ENCODE peak calls at places on chromosomes 6 and 20, in seven cellular contexts. T is astrocyte of the hippocampus; V is activated CD4-positive, alpha-beta T cell treated with anti-CD3 and anti-CD28 coated beads, Interleukin-2, amount 10 ng/mL, durations not matched to agents 7 days and 5 days; R is stimulated activated effector memory CD8-positive, alpha-beta T cell treated with anti-CD3 and anti-CD28 coated beads, Interleukin-12 subunit alpha, Interleukin-12 subunit beta, amount 100 ng/mL, for 72 hours; P is Ammon's horn; O is adrenal gland; Y is SJSA1. W is an unnamed sample.

GRCh38 chr20:19048898-19049889 is 163.2 kb upstream of the SLC24A3 start:
- DNase-seq in V (no peak), Y (no peak), O (no peak), R (no peak), P (no peak), T (no peak), W (no peak)

GRCh38 chr6:140773276-140773675 is 1359.4 kb upstream of the GJE1 start:
- DNase-seq in P (no peak), Y (no peak), R (no peak), T (peak; percentile 8), V (no peak), O (no peak), W (peak; percentile 22)

GRCh38 chr20:45545754-45546453 is 1.3 kb downstream of the EPPIN start:
- DNase-seq in O (no peak), P (peak; percentile 32), R (no peak), V (no peak), Y (no peak), T (peak; percentile 40), W (no peak)

GRCh38 chr20:44264287-44264686 is 17.2 kb downstream of the GDAP1L1 start:
- DNase-seq in R (no peak), T (no peak), Y (no peak), V (no peak), O (no peak), P (no peak), W (no peak)

GRCh38 chr6:17710331-17710730 is 3.6 kb upstream of the NUP153 start:
- DNase-seq in R (no peak), T (no peak), V (no peak), Y (no peak), P (no peak), O (no peak), W (no peak)

GRCh38 chr6:11403035-11403601 is 134.4 kb upstream of the TMEM170B start:
- DNase-seq in P (no peak), Y (no peak), V (no peak), T (no peak), O (no peak), R (no peak), W (no peak)

GRCh38 chr20:10171864-10172751 is 46.5 kb upstream of the SNAP25 start:
- DNase-seq in T (peak; percentile 70), P (peak; percentile 73), Y (peak; percentile 87), R (peak; percentile 49), V (no peak), O (peak; percentile 66), W (no peak)

GRCh38 chr6:51910846-51911245 is 176.6 kb downstream of the PKHD1 start:
- DNase-seq in Y (no peak), R (no peak), V (no peak), O (no peak), P (no peak), T (no peak), W (no peak)

GRCh38 chr20:8940311-8940710 is 128.6 kb upstream of the PLCB4 start:
- DNase-seq in P (no peak), Y (no peak), V (no peak), O (no peak), R (no peak), T (peak; percentile 4), W (peak; percentile 88)

GRCh38 chr6:90397929-90398674 is 101.5 kb upstream of the BACH2 start:
- DNase-seq in R (peak; percentile 89), T (peak; percentile 57), O (no peak), Y (peak; percentile 56), P (no peak), V (peak; percentile 78), W (peak; percentile 82)

GRCh38 chr20:35698298-35699126 is 640 bp downstream of the NFS1 start:
- DNase-seq in T (peak; percentile 33), Y (peak; percentile 40), P (no peak), V (no peak), R (no peak), O (peak; percentile 39), W (no peak)

W was measured in RCC 7860.